ENCODE peak calls at places on chromosomes 2 and 18, in four cellular contexts. P is hepatocyte; W is uterus; U is CD4-positive, alpha-beta memory T cell. S is an unnamed sample. For H3K27me3, the result is how much of the 10 kb centered on the place peaks cover.

GRCh38 chr2:162084561-162084960 is 10.5 kb upstream of the DPP4 start:
- DNase-seq in P (no peak), W (no peak), U (no peak), S (no peak)

GRCh38 chr2:210782222-210782621 is 225.8 kb downstream of the CPS1 start:
- DNase-seq in P (no peak), W (no peak), U (no peak), S (no peak)

GRCh38 chr2:199455533-199456382 is 2.0 kb downstream of the SATB2 start:
- DNase-seq in P (peak), W (no peak), U (no peak), S (no peak)

GRCh38 chr18:75548353-75548752 is 120.8 kb upstream of the SMIM21 start:
- DNase-seq in P (peak), W (no peak), U (no peak), S (no peak)

GRCh38 chr18:3061581-3062416 is 48.9 kb upstream of the LPIN2 start:
- DNase-seq in P (no peak), W (no peak), U (peak), S (no peak)

GRCh38 chr18:59208602-59209001 is 11.4 kb upstream of the GRP start:
- DNase-seq in P (no peak), W (no peak), U (no peak), S (no peak)

GRCh38 chr18:48735070-48735676 is 196.3 kb downstream of the CTIF start:
- DNase-seq in P (no peak), W (no peak), U (no peak), S (no peak)

GRCh38 chr2:72883356-72883962 is 3.7 kb upstream of the SPR start:
- DNase-seq in P (peak), W (no peak), U (no peak), S (peak)

GRCh38 chr2:69789129-69789528 is 40.3 kb upstream of the GMCL1 start:
- DNase-seq in P (peak), W (peak), U (no peak), S (no peak)

GRCh38 chr2:241821460-241822263 is 12.7 kb downstream of the NEU4 start:
- DNase-seq in P (no peak), W (no peak), U (no peak), S (no peak)

GRCh38 chr2:128591022-128591840 is 272.6 kb upstream of the HS6ST1 start:
- DNase-seq in P (no peak), W (no peak), U (no peak), S (no peak)

GRCh38 chr2:28593356-28593755 is 97.5 kb downstream of the PLB1 start:
- DNase-seq in P (no peak), W (no peak), U (no peak), S (no peak)

GRCh38 chr2:85599468-85600234 is 2.8 kb downstream of the TMEM150A start:
- DNase-seq in P (no peak), W (no peak), U (no peak), S (no peak)

GRCh38 chr18:48876590-48876989 is 74.2 kb downstream of the SMAD7 start:
- DNase-seq in P (no peak), W (no peak), U (no peak), S (no peak)

GRCh38 chr2:106581755-106582430 is 94.7 kb downstream of the CD8B2 start:
- DNase-seq in P (peak), W (peak), U (peak), S (peak)

GRCh38 chr2:221044781-221045180 is 527.3 kb downstream of the EPHA4 start:
- DNase-seq in P (no peak), W (no peak), U (no peak), S (no peak)

GRCh38 chr18:10926565-10927194 is 222.7 kb downstream of the PIEZO2 start:
- DNase-seq in P (no peak), W (no peak), U (no peak), S (no peak)

GRCh38 chr18:6748241-6748640 is 18.7 kb downstream of the ARHGAP28 start:
- DNase-seq in P (no peak), W (no peak), U (no peak), S (no peak)

GRCh38 chr2:119426801-119427395 is 4.8 kb upstream of the TMEM37 start:
- DNase-seq in P (peak), W (peak), U (no peak), S (peak)

GRCh38 chr2:110678457-110679336 is 834 bp upstream of the BUB1 start:
- DNase-seq in P (peak), W (peak), U (no peak), S (peak)

GRCh38 chr18:80136679-80137078 is 27.6 kb downstream of the ADNP2 start:
- DNase-seq in P (no peak), W (no peak), U (no peak), S (no peak)

GRCh38 chr2:230872151-230872967 is 7.6 kb downstream of the ITM2C start:
- DNase-seq in P (no peak), W (no peak), U (no peak), S (no peak)

GRCh38 chr2:127076290-127076689 is 30.7 kb downstream of the BIN1 start:
- DNase-seq in P (no peak), W (no peak), U (no peak), S (no peak)

GRCh38 chr2:174025271-174026121 is 60.3 kb upstream of the SP3 start:
- DNase-seq in P (peak), W (peak), U (no peak), S (peak)

GRCh38 chr2:159035790-159036411 is 67.5 kb downstream of the TANC1 start:
- DNase-seq in P (peak), W (peak), U (peak), S (no peak)

GRCh38 chr2:74841663-74842062 is 7.7 kb downstream of the HK2 start:
- DNase-seq in P (no peak), W (no peak), U (no peak), S (no peak)
- H3K27ac ChIP-seq in P (no peak), W (no peak), U (no peak), S (peak)

GRCh38 chr2:240723851-240724250 is 32.2 kb downstream of the AQP12A start:
- DNase-seq in P (no peak), W (no peak), U (no peak), S (peak)
- H3K27me3 ChIP-seq in P (under half), W (under half), U (under half), S (under half)

GRCh38 chr2:227450196-227450851 is 21.6 kb upstream of the AGFG1 start:
- DNase-seq in P (no peak), W (no peak), U (no peak), S (no peak)
- H3K27ac ChIP-seq in P (peak), W (no peak), U (no peak), S (no peak)

GRCh38 chr2:26864646-26865045 is 16.7 kb downstream of the DPYSL5 start:
- DNase-seq in P (no peak), W (no peak), U (no peak), S (no peak)

GRCh38 chr2:26864226-26864625 is 16.3 kb downstream of the DPYSL5 start:
- DNase-seq in P (no peak), W (no peak), U (no peak), S (no peak)

GRCh38 chr2:26855516-26855915 is 7.6 kb downstream of the DPYSL5 start:
- DNase-seq in P (no peak), W (no peak), U (no peak), S (no peak)

GRCh38 chr2:26861610-26862224 is 13.8 kb downstream of the DPYSL5 start:
- DNase-seq in P (no peak), W (no peak), U (no peak), S (no peak)

DNA sequence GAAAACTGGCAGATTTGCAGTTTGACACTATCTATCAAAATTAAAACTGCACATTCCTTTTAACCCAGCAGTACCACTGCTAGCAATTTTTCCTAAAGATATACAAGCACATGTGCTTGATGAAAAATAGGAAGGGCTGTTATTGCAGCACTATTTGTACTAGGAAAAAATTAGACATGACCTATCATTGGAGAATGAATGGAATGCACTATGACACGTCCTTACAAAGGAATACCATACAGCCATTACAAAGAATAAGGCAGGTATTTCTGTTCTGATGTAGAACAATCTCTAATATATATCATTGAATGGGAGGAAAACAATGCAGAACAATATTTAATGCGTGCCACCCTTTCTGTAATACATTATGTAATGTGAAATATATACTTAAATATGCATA is 12.5 kb downstream of the DPYSL5 start:
- DNase-seq in P (no peak), W (no peak), U (no peak), S (no peak)
- H3K27me3 ChIP-seq in P (under half), W (under half), U (under half), S (under half)

GRCh38 chr18:61676763-61677434 is 215.9 kb downstream of the RNF152 start:
- DNase-seq in P (no peak), W (no peak), U (no peak), S (no peak)
- H3K27ac ChIP-seq in P (no peak), W (no peak), U (no peak), S (no peak)

GRCh38 chr2:109105113-109105512 is 23.9 kb upstream of the SH3RF3 start:
- DNase-seq in P (no peak), W (no peak), U (no peak), S (no peak)
- H3K27me3 ChIP-seq in P (under half), W (under half), U (under half), S (under half)

DNA sequence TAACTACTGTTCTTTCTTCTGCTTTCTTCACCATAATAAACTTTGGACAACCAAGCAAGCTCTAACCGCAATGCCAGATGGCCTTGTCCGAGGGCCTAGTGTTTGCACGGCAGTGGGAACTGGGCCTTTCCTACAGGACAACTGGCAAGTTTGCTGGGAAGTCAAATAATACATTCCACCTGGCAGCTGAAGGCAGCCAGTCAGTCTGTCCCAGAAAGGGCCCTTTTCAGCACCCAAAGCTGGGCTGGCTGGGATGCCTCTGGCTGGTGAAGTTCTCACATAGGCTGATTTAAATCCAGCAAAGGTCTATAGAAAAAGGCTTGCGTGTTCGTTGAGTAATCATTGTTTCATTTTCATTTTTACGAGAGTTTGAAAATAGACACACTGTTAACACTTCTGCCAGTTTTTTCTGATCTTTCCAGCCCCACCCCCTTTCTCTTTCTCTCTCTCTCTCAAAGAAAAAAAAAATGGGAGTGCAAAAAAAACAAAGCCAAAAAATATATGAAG is 110.0 kb upstream of the EPAS1 start:
- DNase-seq in P (no peak), W (peak), U (peak), S (peak)
- H3K27ac ChIP-seq in P (peak), W (peak), U (no peak), S (peak)

S was measured in right cardiac atrium.